ENCODE peak calls at places on chromosomes 7 and 10, in eight cellular contexts. J is IMR-90, T is tibial nerve, L is Peyer's patch, F is transverse colon, W is sigmoid colon, V is heart left ventricle, Y is A549. S is an unnamed sample.

GRCh38 chr10:125107972-125108580 is 52.3 kb downstream of the CTBP2 start:
- DNase-seq in J (no peak), T (no peak), F (no peak), V (no peak), W (no peak), L (no peak), Y (no peak), S (no peak)

GRCh38 chr10:30705086-30705624 is 75.6 kb upstream of the LYZL2 start:
- DNase-seq in Y (no peak), W (no peak), L (peak), T (no peak), J (no peak), V (no peak), F (peak), S (no peak)

GRCh38 chr7:107672183-107672582 is 11.6 kb downstream of the SLC26A4 start:
- DNase-seq in F (no peak), W (no peak), Y (no peak), J (no peak), T (no peak), L (no peak), V (no peak), S (no peak)

GRCh38 chr10:17428616-17429097 is 25.7 kb downstream of the ST8SIA6 start:
- DNase-seq in F (peak), W (no peak), V (no peak), Y (no peak), J (no peak), T (no peak), L (peak), S (no peak)

GRCh38 chr7:1240296-1240820 is 7.7 kb downstream of the UNCX start:
- DNase-seq in J (no peak), V (peak), W (no peak), Y (no peak), L (no peak), F (no peak), T (no peak), S (no peak)

GRCh38 chr10:14665304-14665703 is 109.4 kb downstream of the FAM107B start:
- DNase-seq in T (no peak), W (no peak), V (no peak), F (no peak), Y (peak), J (no peak), L (no peak), S (no peak)

GRCh38 chr10:131406676-131407392 is 95.3 kb upstream of the TCERG1L start:
- DNase-seq in T (no peak), V (no peak), J (no peak), W (no peak), F (no peak), Y (no peak), L (no peak), S (no peak)

GRCh38 chr7:16202298-16202697 is 219.0 kb downstream of the CRPPA start:
- DNase-seq in L (no peak), J (no peak), F (no peak), T (no peak), Y (no peak), V (no peak), W (no peak), S (no peak)

GRCh38 chr10:95442341-95442740 is 118.8 kb downstream of the SORBS1 start:
- DNase-seq in V (no peak), T (no peak), W (no peak), F (no peak), Y (no peak), L (no peak), J (no peak), S (no peak)

GRCh38 chr7:142568430-142569097 is 180.7 kb upstream of the PRSS1 start:
- DNase-seq in Y (peak), F (no peak), T (no peak), W (no peak), L (no peak), J (peak), V (no peak), S (no peak)

GRCh38 chr10:28676297-28676967 is 889 bp upstream of the BAMBI start:
- DNase-seq in L (no peak), J (no peak), V (no peak), T (no peak), W (peak), Y (no peak), F (peak), S (peak)

GRCh38 chr10:122049076-122049475 is 60.1 kb downstream of the TACC2 start:
- DNase-seq in W (no peak), L (no peak), F (no peak), V (no peak), T (no peak), Y (no peak), J (no peak), S (no peak)

GRCh38 chr10:90857635-90858488 is at the start of gene HTR7:
- DNase-seq in L (peak), J (peak), W (peak), V (peak), F (peak), T (peak), Y (peak), S (peak)

GRCh38 chr7:45092100-45092930 is 3.5 kb upstream of the NACAD start:
- DNase-seq in J (peak), Y (peak), W (peak), T (no peak), L (no peak), F (no peak), V (peak), S (no peak)

GRCh38 chr7:155858521-155859061 is 46.3 kb upstream of the SHH start:
- DNase-seq in L (peak), V (no peak), F (no peak), T (no peak), Y (peak), J (peak), W (peak), S (no peak)

GRCh38 chr10:10353326-10353725 is 664.3 kb upstream of the CELF2 start:
- DNase-seq in W (no peak), L (no peak), V (no peak), T (no peak), J (no peak), F (no peak), Y (no peak), S (no peak)

GRCh38 chr10:77643795-77644468 is 6.3 kb upstream of the KCNMA1 start:
- DNase-seq in F (peak), V (no peak), T (no peak), W (no peak), J (peak), Y (peak), L (no peak), S (no peak)

GRCh38 chr7:56030340-56030739 is 20.9 kb downstream of the PSPH start:
- DNase-seq in W (no peak), Y (no peak), F (no peak), J (no peak), L (no peak), V (no peak), T (no peak), S (no peak)

GRCh38 chr7:140525741-140526140 is 46.4 kb upstream of the MKRN1 start:
- DNase-seq in V (no peak), W (no peak), L (no peak), J (no peak), T (no peak), F (peak), Y (no peak), S (no peak)

GRCh38 chr7:95476072-95476845 is 9.5 kb upstream of the ASB4 start:
- DNase-seq in Y (peak), J (no peak), F (no peak), V (no peak), W (no peak), L (no peak), T (no peak), S (no peak)

GRCh38 chr7:128781126-128781525 is 5.5 kb upstream of the OPN1SW start:
- DNase-seq in W (peak), J (peak), Y (no peak), F (no peak), T (no peak), V (no peak), L (no peak), S (no peak)

GRCh38 chr7:46633816-46634215 is 712.7 kb upstream of the IGFBP3 start:
- DNase-seq in V (no peak), W (no peak), F (no peak), T (no peak), Y (no peak), J (peak), L (no peak), S (no peak)

GRCh38 chr7:81664304-81664703 is 105.5 kb downstream of the HGF start:
- DNase-seq in F (no peak), L (no peak), Y (no peak), T (no peak), W (no peak), J (no peak), V (no peak), S (no peak)

GRCh38 chr7:138752568-138753518 is 45.0 kb upstream of the TMEM213 start:
- DNase-seq in F (peak), J (peak), V (peak), W (no peak), L (peak), T (no peak), Y (peak), S (no peak)

GRCh38 chr10:127947206-127947605 is 40.3 kb downstream of the PTPRE start:
- DNase-seq in W (no peak), Y (no peak), V (no peak), L (no peak), J (no peak), T (no peak), F (no peak), S (no peak)

GRCh38 chr10:18545626-18546025 is 105.8 kb downstream of the NSUN6 start:
- DNase-seq in Y (no peak), J (peak), T (no peak), V (no peak), L (no peak), F (no peak), W (no peak), S (no peak)

GRCh38 chr7:40586197-40586596 is 451.4 kb downstream of the SUGCT start:
- DNase-seq in F (no peak), V (no peak), T (no peak), W (no peak), L (no peak), J (peak), Y (no peak), S (no peak)

GRCh38 chr7:113945018-113945938 is 26.5 kb upstream of the PPP1R3A start:
- DNase-seq in L (no peak), F (no peak), W (no peak), V (peak), J (no peak), T (no peak), Y (no peak), S (no peak)

GRCh38 chr7:149072438-149072775 is 18.1 kb downstream of the ZNF786 start:
- DNase-seq in V (no peak), L (no peak), J (no peak), W (peak), Y (no peak), T (no peak), F (no peak), S (no peak)

GRCh38 chr7:149071641-149072437 is 18.7 kb downstream of the ZNF786 start:
- DNase-seq in Y (peak), T (no peak), F (no peak), J (peak), W (peak), V (peak), L (no peak), S (peak)

GRCh38 chr7:149074116-149074885 is 16.2 kb downstream of the ZNF786 start:
- DNase-seq in F (no peak), L (no peak), Y (no peak), V (no peak), T (no peak), W (no peak), J (no peak), S (no peak)

GRCh38 chr7:149070372-149071140 is 20.0 kb downstream of the ZNF786 start:
- DNase-seq in T (no peak), Y (no peak), L (no peak), F (no peak), J (no peak), V (no peak), W (peak), S (no peak)

DNA sequence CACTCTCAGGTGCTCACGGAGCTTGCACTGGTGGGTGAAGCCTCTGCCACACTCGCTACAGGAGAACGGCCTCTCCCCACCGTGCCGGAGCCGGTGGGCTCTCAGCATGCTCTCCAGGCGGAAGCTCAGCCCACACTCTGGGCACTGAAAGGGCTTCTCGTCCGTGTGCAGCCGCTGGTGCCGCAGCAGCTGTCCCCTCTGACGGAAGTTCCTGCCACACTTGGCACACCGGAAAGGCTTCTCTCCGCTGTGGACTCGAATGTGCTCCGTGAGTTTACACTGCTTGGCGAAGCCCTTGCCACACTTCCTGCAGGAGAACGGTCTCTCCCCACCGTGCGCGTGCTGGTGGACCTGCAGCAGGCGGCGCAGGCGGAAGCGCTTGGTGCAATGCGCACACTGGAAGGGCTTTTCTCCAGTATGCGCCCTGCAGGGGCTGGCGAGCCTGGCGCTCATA is 19.3 kb downstream of the ZNF786 start:
- DNase-seq in F (no peak), L (no peak), J (no peak), Y (no peak), V (no peak), W (peak), T (no peak), S (no peak)
- TF ChIP-seq POLR2A in F (no peak), L (no peak), J (no peak), Y (no peak), V (no peak), W (no peak), T (no peak), S (no peak)

DNA sequence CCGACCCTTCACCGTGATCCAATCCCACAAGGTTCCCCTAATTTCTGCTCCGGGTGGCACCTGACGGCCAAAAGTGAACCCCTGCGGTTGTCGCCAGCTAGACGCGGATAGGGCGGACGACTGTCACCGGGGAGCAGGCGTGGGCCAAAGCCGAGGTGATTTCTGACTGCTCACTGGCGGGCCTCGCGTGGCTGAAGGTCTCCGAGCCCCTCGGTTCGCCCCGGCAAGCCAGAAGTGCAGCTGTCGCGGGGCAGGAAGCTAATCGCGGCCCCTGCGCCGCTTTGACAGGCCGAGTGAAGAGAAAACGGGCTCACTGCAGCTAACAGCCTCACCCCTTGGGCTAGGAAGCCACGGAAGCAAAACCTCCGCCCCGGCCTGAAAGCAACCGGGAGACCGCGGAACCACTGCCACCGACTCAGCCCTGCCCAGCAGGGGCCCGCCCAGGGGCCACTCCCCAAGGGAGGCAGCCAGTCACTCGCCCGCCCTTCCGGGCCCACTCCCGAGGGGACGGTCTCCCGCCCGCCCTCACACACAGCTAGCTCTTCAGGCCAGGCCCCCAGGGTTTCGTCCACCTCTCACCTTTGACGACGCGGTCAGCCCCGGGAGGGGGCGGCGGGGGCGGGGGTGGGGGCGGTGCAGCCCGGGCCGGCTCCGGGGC is 469 bp downstream of the PPP3CB start:
- DNase-seq in F (peak), V (peak), Y (peak), T (peak), L (peak), J (peak), W (peak), S (peak)
- TF ChIP-seq POLR2A in F (peak), V (no peak), Y (peak), T (peak), L (peak), J (peak), W (peak), S (peak)

GRCh38 chr7:44071726-44072363 is 6.5 kb upstream of the PGAM2 start:
- DNase-seq in L (no peak), Y (no peak), W (no peak), V (peak), J (no peak), F (peak), T (no peak), S (peak)

GRCh38 chr7:44072364-44073231 is 7.2 kb upstream of the PGAM2 start:
- DNase-seq in L (peak), Y (peak), T (peak), W (peak), V (peak), J (peak), F (peak), S (peak)

GRCh38 chr7:44075296-44076075 is 6.8 kb downstream of the POLM start:
- DNase-seq in V (no peak), L (no peak), Y (no peak), J (no peak), W (peak), T (no peak), F (no peak), S (peak)

GRCh38 chr7:44074349-44074695 is 8.0 kb downstream of the POLM start:
- DNase-seq in J (no peak), L (no peak), V (no peak), W (no peak), F (no peak), Y (no peak), T (no peak), S (no peak)

DNA sequence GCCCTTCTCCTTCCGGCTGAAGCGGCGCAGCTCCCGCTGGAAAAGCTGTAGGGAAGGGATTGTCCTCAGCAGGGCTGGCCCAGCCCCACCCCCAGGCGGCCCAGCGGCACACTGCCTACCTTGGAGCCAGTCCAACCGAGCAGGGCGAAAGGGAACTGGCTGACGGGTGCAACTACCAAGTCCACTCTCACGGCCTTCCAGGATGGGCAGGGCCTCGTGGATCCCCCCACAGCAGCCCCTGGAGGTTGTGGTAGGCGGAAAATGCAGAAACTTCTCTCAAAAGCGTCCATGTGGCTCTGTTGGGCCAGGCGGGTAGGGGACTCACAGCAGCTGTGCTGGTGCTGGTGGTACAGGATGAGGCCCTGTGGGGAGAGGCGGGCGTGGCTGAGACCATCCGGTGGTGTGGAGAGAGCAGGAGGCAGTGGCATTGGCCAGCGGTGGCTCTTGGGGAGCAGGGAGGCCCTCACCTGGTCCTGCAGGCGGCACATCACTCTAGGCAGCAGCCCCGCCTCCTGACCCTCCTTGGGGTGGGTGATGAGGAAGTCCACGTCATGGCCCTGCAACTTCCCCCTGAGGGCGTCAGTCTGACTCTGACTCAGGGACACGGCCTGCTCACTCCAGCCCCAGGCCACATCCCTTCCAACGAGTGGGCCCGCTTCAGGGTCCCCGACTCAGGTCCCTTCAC is 8.4 kb upstream of the PGAM2 start:
- DNase-seq in T (peak), L (peak), Y (no peak), W (peak), V (peak), F (peak), J (peak), S (peak)
- TF ChIP-seq POLR2A in T (peak), L (peak), Y (no peak), W (no peak), V (no peak), F (peak), J (no peak), S (no peak)

GRCh38 chr7:148699024-148699771 is 495 bp downstream of the CUL1 start:
- DNase-seq in T (peak), Y (peak), J (peak), W (peak), L (peak), F (peak), V (peak), S (peak)
- TF ChIP-seq POLR2A in T (peak), Y (peak), J (no peak), W (no peak), L (peak), F (peak), V (no peak), S (peak)

DNA sequence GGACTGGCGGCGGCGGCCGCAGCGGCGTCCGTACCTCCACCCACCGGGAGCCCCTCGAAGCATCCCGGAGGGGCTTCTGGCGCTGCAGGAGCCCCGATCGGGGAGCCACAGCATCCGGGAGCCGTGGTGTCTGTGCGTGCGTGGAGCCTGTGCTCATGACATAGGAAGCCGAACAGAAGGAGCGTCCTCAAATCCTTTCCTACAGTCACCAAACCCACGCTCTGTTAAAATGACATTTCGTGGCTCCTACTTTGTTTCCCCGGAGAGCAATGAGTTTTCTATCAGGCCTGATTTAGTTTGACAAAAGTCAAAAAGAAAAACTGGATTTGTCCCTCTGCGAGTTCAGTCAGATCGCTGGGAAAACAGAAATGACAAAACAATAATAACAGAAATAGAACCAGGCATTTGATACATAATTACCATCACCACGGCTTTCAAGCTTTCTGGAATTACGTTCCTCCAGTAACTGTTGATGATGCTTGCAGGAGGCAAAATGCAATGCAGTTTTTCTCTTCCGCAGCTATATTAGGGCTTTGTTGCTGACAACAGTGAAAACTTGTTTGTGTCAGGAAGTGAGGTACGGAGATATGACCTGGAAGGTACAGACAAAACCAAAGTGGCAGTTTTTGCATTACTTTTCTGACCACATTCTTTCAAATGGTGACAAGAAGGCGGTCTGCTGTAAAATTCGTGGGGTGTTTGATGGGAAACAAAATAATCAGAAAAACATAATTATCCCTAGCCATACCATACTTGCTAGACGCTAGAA is 219.3 kb upstream of the MKLN1 start:
- DNase-seq in L (no peak), J (peak), F (peak), V (peak), W (no peak), Y (peak), T (no peak), S (no peak)
- TF ChIP-seq POLR2A in L (no peak), J (no peak), F (peak), V (no peak), W (no peak), Y (no peak), T (peak), S (no peak)